ENCODE peak calls at places on chromosome 6, in ten cellular contexts. M, D, J, N, C, Q, K, R, U and W are unnamed samples. For H3K4me1, the result is how much of the 10 kb centered on the place peaks cover.

GRCh38 chr6:13762648-13763441 is 51.2 kb upstream of the RANBP9 start:
- DNase-seq in M (peak), R (peak), J (peak), K (no peak), D (no peak), C (no peak), Q (peak), N (no peak), U (no peak), W (no peak)

GRCh38 chr6:155314773-155315515 is 660 bp upstream of the TFB1M start:
- DNase-seq in Q (no peak), M (no peak), J (peak), U (peak), C (no peak), D (peak), N (peak), K (no peak), R (peak), W (peak)

GRCh38 chr6:145875496-145876244 is 61.1 kb upstream of the FBXO30 start:
- DNase-seq in D (no peak), K (no peak), Q (no peak), R (no peak), N (no peak), C (no peak), J (no peak), U (no peak), M (no peak), W (no peak)

GRCh38 chr6:112480551-112480950 is 133.4 kb downstream of the RFPL4B start:
- DNase-seq in D (no peak), J (no peak), K (no peak), C (no peak), U (no peak), R (no peak), M (no peak), Q (no peak), N (no peak), W (no peak)

GRCh38 chr6:5036309-5036708 is 32.5 kb upstream of the RPP40 start:
- DNase-seq in R (no peak), M (peak), N (peak), Q (no peak), K (no peak), J (no peak), U (no peak), D (no peak), C (no peak), W (no peak)

GRCh38 chr6:149615805-149616204 is 32.7 kb downstream of the KATNA1 start:
- DNase-seq in Q (no peak), C (no peak), N (no peak), D (no peak), M (no peak), J (no peak), K (no peak), R (no peak), U (no peak), W (no peak)

GRCh38 chr6:13445005-13445743 is 42.2 kb downstream of the GFOD1 start:
- DNase-seq in Q (peak), N (no peak), C (peak), U (peak), J (no peak), M (peak), R (no peak), D (peak), K (peak), W (peak)

GRCh38 chr6:17178754-17179153 is 76.9 kb downstream of the STMND1 start:
- DNase-seq in K (no peak), D (no peak), Q (no peak), M (no peak), C (no peak), R (no peak), U (no peak), J (no peak), N (no peak), W (no peak)

GRCh38 chr6:148700713-148701392 is 46.0 kb upstream of the UST start:
- DNase-seq in U (no peak), D (no peak), K (no peak), J (no peak), N (no peak), M (no peak), Q (no peak), C (no peak), R (no peak), W (no peak)

GRCh38 chr6:162379762-162380409 is 347.7 kb downstream of the PRKN start:
- DNase-seq in K (no peak), R (no peak), U (no peak), J (no peak), C (no peak), Q (no peak), M (no peak), D (no peak), N (no peak), W (no peak)

GRCh38 chr6:129744201-129744879 is 34.4 kb upstream of the ARHGAP18 start:
- DNase-seq in M (peak), U (no peak), Q (peak), K (no peak), R (no peak), C (no peak), N (peak), D (peak), J (no peak), W (peak)

GRCh38 chr6:98695076-98695816 is 139.1 kb upstream of the POU3F2 start:
- DNase-seq in N (no peak), K (no peak), R (no peak), M (no peak), C (no peak), Q (no peak), J (no peak), U (no peak), D (no peak), W (no peak)

GRCh38 chr6:54238407-54238806 is 69.8 kb upstream of the TINAG start:
- DNase-seq in Q (no peak), K (no peak), N (no peak), U (no peak), J (no peak), D (no peak), R (no peak), C (no peak), M (no peak), W (no peak)

GRCh38 chr6:34391023-34391485 is 1.4 kb downstream of the NUDT3 start:
- DNase-seq in J (no peak), D (peak), R (no peak), C (no peak), U (peak), M (peak), N (peak), Q (no peak), K (no peak), W (peak)

GRCh38 chr6:85449388-85449817 is 480 bp upstream of the NT5E start:
- DNase-seq in R (no peak), N (peak), D (peak), Q (no peak), J (no peak), U (no peak), K (no peak), C (peak), M (peak), W (no peak)

GRCh38 chr6:156719720-156720563 is 57.2 kb upstream of the ARID1B start:
- DNase-seq in J (peak), D (peak), K (peak), M (peak), N (peak), R (peak), C (peak), Q (peak), U (peak), W (peak)

GRCh38 chr6:12034349-12034748 is 22.2 kb downstream of the HIVEP1 start:
- DNase-seq in N (no peak), J (no peak), M (no peak), D (no peak), U (no peak), Q (no peak), R (no peak), C (no peak), K (no peak), W (no peak)

GRCh38 chr6:144797881-144798589 is 512.9 kb downstream of the UTRN start:
- DNase-seq in J (no peak), N (peak), K (no peak), U (no peak), C (no peak), Q (no peak), D (no peak), M (no peak), R (no peak), W (no peak)

GRCh38 chr6:168080397-168081077 is 1.5 kb upstream of the FRMD1 start:
- DNase-seq in N (no peak), Q (no peak), D (no peak), K (no peak), U (no peak), M (no peak), R (no peak), C (no peak), J (no peak), W (no peak)

GRCh38 chr6:168165373-168165772 is 86.4 kb upstream of the FRMD1 start:
- DNase-seq in U (no peak), C (no peak), M (peak), R (no peak), D (no peak), Q (no peak), N (no peak), J (no peak), K (no peak), W (no peak)

GRCh38 chr6:90350689-90351554 is 54.3 kb upstream of the BACH2 start:
- DNase-seq in N (no peak), Q (no peak), U (no peak), D (peak), R (no peak), M (no peak), C (peak), K (no peak), J (no peak), W (no peak)

GRCh38 chr6:14721103-14721758 is 524.6 kb upstream of the JARID2 start:
- DNase-seq in D (no peak), C (no peak), U (no peak), M (peak), N (peak), R (no peak), K (no peak), J (no peak), Q (no peak), W (no peak)

GRCh38 chr6:118288355-118289124 is 259.6 kb upstream of the PLN start:
- DNase-seq in M (no peak), J (no peak), D (no peak), R (no peak), Q (no peak), U (no peak), C (no peak), K (no peak), N (no peak), W (no peak)

GRCh38 chr6:118285791-118286190 is 262.3 kb upstream of the PLN start:
- DNase-seq in M (no peak), Q (no peak), J (no peak), N (no peak), U (no peak), K (no peak), R (no peak), C (no peak), D (no peak), W (no peak)

GRCh38 chr6:118281291-118281690 is 266.8 kb upstream of the PLN start:
- DNase-seq in N (no peak), J (no peak), Q (no peak), C (no peak), R (no peak), K (no peak), D (no peak), U (no peak), M (no peak), W (no peak)

GRCh38 chr6:118283759-118284158 is 264.3 kb upstream of the PLN start:
- DNase-seq in K (no peak), D (no peak), U (no peak), Q (no peak), J (no peak), M (peak), N (peak), C (peak), R (no peak), W (peak)

DNA sequence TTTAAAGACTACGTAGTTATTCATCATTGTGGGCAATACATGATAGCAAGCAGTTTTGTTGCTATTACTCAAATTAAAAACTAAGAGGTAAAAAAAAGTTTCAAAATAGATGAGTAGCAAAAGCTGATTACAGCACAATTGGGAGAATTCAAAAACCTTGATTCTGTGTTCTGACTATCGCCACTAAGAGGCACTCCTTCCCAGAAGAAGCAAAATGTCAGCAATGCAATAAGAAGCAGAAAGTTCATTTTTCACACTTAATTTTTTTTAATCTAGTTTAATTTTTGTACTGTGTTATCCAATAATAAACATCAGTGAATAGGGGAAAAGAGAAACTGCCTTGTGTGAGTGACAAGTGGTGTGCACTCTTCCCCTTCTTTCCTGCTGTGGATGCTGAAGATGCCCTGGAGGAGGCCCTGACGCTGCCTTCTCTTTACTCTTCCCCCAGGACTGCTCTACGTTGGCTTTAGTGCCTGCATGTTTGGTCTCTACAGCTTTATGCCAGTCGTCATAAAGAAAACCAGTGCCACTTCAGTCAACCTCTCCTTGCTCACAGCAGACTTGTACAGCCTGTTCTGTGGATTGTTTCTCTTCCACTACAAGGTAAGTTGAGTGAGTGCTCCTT is 263.2 kb upstream of the PLN start:
- DNase-seq in D (no peak), U (no peak), J (no peak), Q (no peak), R (no peak), N (no peak), K (no peak), M (no peak), C (no peak), W (no peak)
- TF ChIP-seq CTCF in D (no peak), U (peak), J (peak), Q (peak), R (peak), N (peak), K (peak), M (no peak), C (no peak), W (peak)

DNA sequence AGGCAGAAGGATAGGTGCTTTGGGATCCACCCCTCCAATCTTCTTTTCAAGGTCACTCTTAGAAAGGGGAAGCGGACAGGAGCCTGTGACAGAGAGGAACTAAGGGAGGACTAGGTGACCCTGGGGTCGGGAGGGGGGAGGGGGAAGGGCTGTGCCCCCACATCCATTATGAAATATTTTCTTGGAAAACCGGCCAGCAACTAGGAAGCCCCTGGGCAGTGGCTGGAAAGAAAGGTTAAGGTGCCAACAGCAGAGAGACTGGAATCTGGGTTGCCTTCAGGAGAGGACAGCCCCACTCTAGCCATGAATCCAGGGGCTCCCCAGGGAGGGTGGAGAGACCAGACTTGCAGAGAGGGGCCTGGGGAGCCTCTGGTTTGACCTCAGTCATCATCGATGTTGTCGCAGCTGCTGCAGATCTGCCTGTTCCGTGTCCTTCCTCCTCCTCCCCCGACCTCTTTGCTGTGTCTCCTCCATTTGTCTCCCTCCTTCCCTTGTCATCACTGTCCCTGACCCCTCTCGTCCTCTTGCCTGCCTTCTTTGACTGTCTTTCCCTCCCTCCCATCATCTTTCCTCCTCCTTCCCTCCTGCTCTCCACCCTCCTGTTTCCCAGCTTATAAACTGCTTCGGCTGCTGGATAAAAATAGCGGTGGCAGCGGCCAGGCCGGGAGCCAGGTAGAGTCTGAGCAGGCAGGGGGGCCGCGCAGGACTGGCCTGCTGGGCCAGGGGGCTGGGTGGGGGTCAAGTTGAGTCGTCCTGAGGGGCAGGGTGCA is 3.2 kb downstream of the SLC29A1 start:
- DNase-seq in K (no peak), U (peak), M (no peak), R (no peak), N (no peak), C (no peak), D (no peak), Q (peak), J (no peak), W (no peak)
- H3K4me1 ChIP-seq in K (under half), U (half or more), M (under half), R (half or more), N (under half), C (under half), D (under half), Q (under half), J (half or more), W (half or more)

DNA sequence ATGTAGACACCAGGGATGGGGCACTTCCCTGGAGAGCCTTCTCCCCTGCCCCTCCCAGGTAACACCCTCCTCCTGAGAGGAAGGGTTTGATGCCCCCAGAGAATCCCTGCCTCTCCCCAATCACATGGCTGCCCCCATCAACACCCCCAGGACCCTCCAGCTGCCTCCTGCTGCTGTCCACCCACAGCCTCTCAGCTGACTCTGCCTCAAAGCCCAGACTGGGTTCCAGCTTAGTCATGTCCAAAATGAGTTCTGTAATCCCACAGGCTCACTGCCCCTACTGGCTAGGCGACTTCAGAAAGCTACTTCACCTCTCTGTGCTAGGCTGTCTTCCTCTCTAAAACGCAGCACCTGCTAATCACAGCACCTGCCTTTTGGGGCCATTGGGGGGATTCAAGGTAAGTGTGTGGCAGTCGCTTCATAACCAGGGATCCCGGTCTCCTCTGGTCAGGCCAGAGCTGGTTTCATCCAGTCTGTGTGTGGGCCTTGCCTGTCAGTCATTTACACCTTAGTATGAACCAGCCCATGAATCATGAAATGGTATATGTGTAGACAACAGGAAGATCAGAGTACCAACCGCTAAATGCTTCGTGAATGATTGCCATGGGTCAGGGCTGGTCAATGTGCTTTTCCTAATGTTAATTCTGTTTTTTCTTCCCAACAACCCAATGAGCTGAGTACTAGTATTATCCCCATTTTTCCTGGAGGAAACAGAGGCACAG is 40.4 kb downstream of the TFEB start:
- DNase-seq in M (no peak), K (peak), D (no peak), N (no peak), R (no peak), C (no peak), Q (no peak), J (no peak), U (no peak), W (no peak)
- TF ChIP-seq CTCF in M (no peak), K (no peak), D (no peak), N (no peak), R (no peak), C (no peak), Q (no peak), J (no peak), U (no peak), W (no peak)

GRCh38 chr6:100612101-100612500 is 147.4 kb upstream of the SIM1 start:
- DNase-seq in J (no peak), Q (no peak), K (no peak), M (no peak), R (no peak), D (no peak), U (no peak), N (no peak), C (no peak), W (no peak)

GRCh38 chr6:100618349-100618671 is 153.6 kb upstream of the SIM1 start:
- DNase-seq in J (no peak), U (no peak), K (no peak), C (no peak), N (no peak), D (no peak), M (no peak), R (no peak), Q (no peak), W (no peak)

GRCh38 chr6:100617633-100618348 is 153.1 kb upstream of the SIM1 start:
- DNase-seq in J (no peak), Q (no peak), D (no peak), M (no peak), C (no peak), N (peak), U (no peak), K (no peak), R (no peak), W (no peak)

GRCh38 chr6:100614386-100614785 is 149.7 kb upstream of the SIM1 start:
- DNase-seq in M (no peak), N (no peak), U (no peak), R (no peak), C (no peak), Q (no peak), K (no peak), D (no peak), J (no peak), W (no peak)

DNA sequence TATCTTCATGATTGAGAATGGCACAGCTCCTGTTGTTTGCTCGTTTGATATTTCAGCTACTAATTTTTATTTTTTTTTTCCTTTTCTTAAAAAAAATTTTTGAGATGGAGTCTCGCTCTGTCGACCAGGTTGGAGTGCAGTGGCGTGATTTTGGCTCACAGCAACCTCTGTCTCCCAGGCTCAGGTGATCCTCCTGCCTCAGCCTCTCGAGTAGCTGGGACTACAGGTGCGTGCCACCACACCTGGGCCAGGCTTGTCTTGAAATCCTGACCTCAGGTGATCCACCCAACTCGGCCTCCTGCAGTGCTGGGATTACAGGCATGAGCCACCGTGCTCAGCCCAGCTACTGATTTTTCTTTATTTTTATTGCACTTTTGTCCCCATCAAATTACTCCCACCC is 150.2 kb upstream of the SIM1 start:
- DNase-seq in M (no peak), K (no peak), N (no peak), J (no peak), D (no peak), Q (no peak), C (no peak), R (no peak), U (no peak), W (no peak)
- H3K4me1 ChIP-seq in M (under half), K (under half), N (under half), J (under half), D (under half), Q (under half), C (under half), R (under half), U (under half), W (under half)